ENCODE peak calls at places on chromosomes 1 and 21, in seven cellular contexts. Y is spleen; N is activated CD4-positive, alpha-beta T cell treated with anti-CD3 and anti-CD28 coated beads for 24 hours; P is posterior vena cava; A is H4; Q is effector memory CD4-positive, alpha-beta T cell; O is head of caudate nucleus. K is an unnamed sample.

GRCh38 chr1:109299087-109299983 is 7.5 kb downstream of the MYBPHL start:
- DNase-seq in Y (no peak), N (no peak), P (no peak), A (peak; percentile 69), Q (no peak), O (peak; percentile 81), K (no peak)

GRCh38 chr1:29499101-29499650 is 262.9 kb downstream of the PTPRU start:
- DNase-seq in Y (peak; percentile 43), N (no peak), P (peak; percentile 42), A (no peak), Q (no peak), O (peak; percentile 7), K (no peak)

GRCh38 chr1:19065526-19066247 is 109.2 kb upstream of the IFFO2 start:
- DNase-seq in Y (no peak), N (no peak), P (no peak), A (no peak), Q (no peak), O (no peak), K (no peak)

GRCh38 chr1:24391882-24392603 is 21.5 kb downstream of the STPG1 start:
- DNase-seq in Y (peak; percentile 82), N (no peak), P (no peak), A (peak; percentile 63), Q (peak; percentile 56), O (peak; percentile 78), K (no peak)

GRCh38 chr1:223363856-223364684 is at the start of gene SUSD4:
- DNase-seq in Y (peak; percentile 85), N (peak; percentile 40), P (no peak), A (no peak), Q (peak; percentile 46), O (peak; percentile 68), K (peak; percentile 85)

GRCh38 chr1:114033219-114033706 is 54.0 kb downstream of the OLFML3 start:
- DNase-seq in Y (no peak), N (no peak), P (no peak), A (no peak), Q (no peak), O (no peak), K (no peak)

GRCh38 chr21:45359451-45360217 is 45.3 kb upstream of the COL18A1 start:
- DNase-seq in Y (no peak), N (no peak), P (no peak), A (no peak), Q (no peak), O (no peak), K (no peak)

GRCh38 chr21:33950425-33951079 is 34.9 kb upstream of the ATP5PO start:
- DNase-seq in Y (no peak), N (no peak), P (no peak), A (no peak), Q (no peak), O (no peak), K (no peak)

GRCh38 chr1:96962807-96963206 is 241.2 kb downstream of the PTBP2 start:
- DNase-seq in Y (no peak), N (no peak), P (no peak), A (no peak), Q (no peak), O (no peak), K (no peak)

GRCh38 chr1:36279789-36280296 is 26.3 kb upstream of the SH3D21 start:
- DNase-seq in Y (no peak), N (no peak), P (no peak), A (no peak), Q (no peak), O (no peak), K (no peak)

GRCh38 chr1:24929876-24930702 is at the start of gene RUNX3:
- DNase-seq in Y (peak; percentile 98), N (peak; percentile 87), P (peak; percentile 92), A (no peak), Q (peak; percentile 90), O (peak; percentile 42), K (peak; percentile 45)

GRCh38 chr1:162144853-162145252 is 75.4 kb downstream of the NOS1AP start:
- DNase-seq in Y (no peak), N (no peak), P (no peak), A (no peak), Q (no peak), O (no peak), K (no peak)

GRCh38 chr1:92728687-92729086 is 56.2 kb downstream of the EVI5 start:
- DNase-seq in Y (no peak), N (no peak), P (no peak), A (no peak), Q (no peak), O (no peak), K (no peak)

GRCh38 chr21:40386301-40386911 is 460.6 kb downstream of the DSCAM start:
- DNase-seq in Y (peak; percentile 77), N (peak; percentile 40), P (no peak), A (no peak), Q (no peak), O (peak; percentile 57), K (peak; percentile 42)

GRCh38 chr1:67367370-67368345 is 60.0 kb downstream of the IL12RB2 start:
- DNase-seq in Y (no peak), N (no peak), P (no peak), A (peak; percentile 50), Q (no peak), O (no peak), K (no peak)

GRCh38 chr1:175373786-175374623 is 181.4 kb upstream of the KIAA0040 start:
- DNase-seq in Y (no peak), N (peak; percentile 4), P (no peak), A (no peak), Q (no peak), O (peak; percentile 57), K (no peak)

GRCh38 chr1:26296340-26297056 is 9.9 kb downstream of the UBXN11 start:
- DNase-seq in Y (peak; percentile 70), N (no peak), P (peak; percentile 38), A (no peak), Q (no peak), O (no peak), K (no peak)

GRCh38 chr1:202589190-202589680 is 121.0 kb downstream of the SYT2 start:
- DNase-seq in Y (no peak), N (no peak), P (peak; percentile 96), A (peak; percentile 99), Q (no peak), O (no peak), K (no peak)

GRCh38 chr1:23242414-23242813 is 25.1 kb upstream of the HTR1D start:
- DNase-seq in Y (no peak), N (no peak), P (no peak), A (no peak), Q (no peak), O (no peak), K (no peak)

GRCh38 chr1:47424336-47424982 is 8.4 kb downstream of the FOXE3 start:
- DNase-seq in Y (no peak), N (no peak), P (no peak), A (peak; percentile 66), Q (no peak), O (no peak), K (no peak)

GRCh38 chr1:109084563-109085517 is 5.7 kb upstream of the TMEM167B start:
- DNase-seq in Y (no peak), N (no peak), P (no peak), A (peak; percentile 65), Q (no peak), O (no peak), K (no peak)

GRCh38 chr1:207463021-207463420 is 8.9 kb downstream of the CR2 start:
- DNase-seq in Y (no peak), N (no peak), P (no peak), A (peak; percentile 25), Q (no peak), O (no peak), K (no peak)

GRCh38 chr1:214584805-214585766 is 17.9 kb upstream of the CENPF start:
- DNase-seq in Y (no peak), N (no peak), P (no peak), A (peak; percentile 53), Q (no peak), O (no peak), K (peak; percentile 30)

GRCh38 chr1:238242156-238242555 is 351.4 kb upstream of the ZP4 start:
- DNase-seq in Y (no peak), N (no peak), P (no peak), A (no peak), Q (no peak), O (no peak), K (no peak)

GRCh38 chr1:203668401-203668800 is 41.8 kb downstream of the ATP2B4 start:
- DNase-seq in Y (no peak), N (no peak), P (no peak), A (no peak), Q (no peak), O (no peak), K (no peak)

GRCh38 chr1:235468970-235469369 is 35.3 kb downstream of the B3GALNT2 start:
- DNase-seq in Y (no peak), N (no peak), P (no peak), A (peak; percentile 28), Q (no peak), O (no peak), K (peak; percentile 48)

GRCh38 chr1:210448293-210448892 is 119.7 kb downstream of the HHAT start:
- DNase-seq in Y (no peak), N (no peak), P (no peak), A (peak; percentile 37), Q (peak; percentile 5), O (no peak), K (no peak)

GRCh38 chr21:43912910-43913309 is 47.9 kb downstream of the AGPAT3 start:
- DNase-seq in Y (no peak), N (no peak), P (no peak), A (no peak), Q (no peak), O (no peak), K (no peak)

GRCh38 chr1:64966158-64966963 is at the start of gene JAK1:
- DNase-seq in Y (peak; percentile 98), N (peak; percentile 87), P (peak; percentile 96), A (peak; percentile 68), Q (peak; percentile 84), O (peak; percentile 90), K (peak; percentile 54)